ENCODE peak calls at places on chromosome 2, in five cellular contexts. V, O, A, B and C are unnamed samples. For H3K9me3, the result is how much of the 10 kb centered on the place peaks cover.

GRCh38 chr2:43152186-43152585 is 74.2 kb downstream of the ZFP36L2 start:
- DNase-seq in V (no peak), O (no peak), A (no peak), B (no peak), C (no peak)

GRCh38 chr2:108323619-108324018 is 34.9 kb downstream of the SULT1C2 start:
- DNase-seq in V (no peak), O (peak), A (peak), B (no peak), C (no peak)

GRCh38 chr2:130966149-130967019 is 126.9 kb downstream of the FAM168B start:
- DNase-seq in V (no peak), O (no peak), A (no peak), B (no peak), C (no peak)

GRCh38 chr2:160417745-160418397 is 75.7 kb downstream of the RBMS1 start:
- DNase-seq in V (no peak), O (peak), A (peak), B (no peak), C (no peak)

GRCh38 chr2:40304340-40304739 is 147.6 kb downstream of the SLC8A1 start:
- DNase-seq in V (peak), O (no peak), A (peak), B (no peak), C (no peak)

GRCh38 chr2:18630101-18630500 is 40.7 kb upstream of the NT5C1B start:
- DNase-seq in V (no peak), O (peak), A (peak), B (no peak), C (no peak)

GRCh38 chr2:113978524-113979171 is 88.8 kb downstream of the ACTR3 start:
- DNase-seq in V (no peak), O (no peak), A (no peak), B (no peak), C (no peak)

GRCh38 chr2:236306825-236307540 is 42.8 kb upstream of the ASB18 start:
- DNase-seq in V (no peak), O (no peak), A (no peak), B (no peak), C (no peak)

GRCh38 chr2:43707255-43707654 is 31.0 kb upstream of the C1GALT1C1L start:
- DNase-seq in V (peak), O (peak), A (peak), B (no peak), C (no peak)

DNA sequence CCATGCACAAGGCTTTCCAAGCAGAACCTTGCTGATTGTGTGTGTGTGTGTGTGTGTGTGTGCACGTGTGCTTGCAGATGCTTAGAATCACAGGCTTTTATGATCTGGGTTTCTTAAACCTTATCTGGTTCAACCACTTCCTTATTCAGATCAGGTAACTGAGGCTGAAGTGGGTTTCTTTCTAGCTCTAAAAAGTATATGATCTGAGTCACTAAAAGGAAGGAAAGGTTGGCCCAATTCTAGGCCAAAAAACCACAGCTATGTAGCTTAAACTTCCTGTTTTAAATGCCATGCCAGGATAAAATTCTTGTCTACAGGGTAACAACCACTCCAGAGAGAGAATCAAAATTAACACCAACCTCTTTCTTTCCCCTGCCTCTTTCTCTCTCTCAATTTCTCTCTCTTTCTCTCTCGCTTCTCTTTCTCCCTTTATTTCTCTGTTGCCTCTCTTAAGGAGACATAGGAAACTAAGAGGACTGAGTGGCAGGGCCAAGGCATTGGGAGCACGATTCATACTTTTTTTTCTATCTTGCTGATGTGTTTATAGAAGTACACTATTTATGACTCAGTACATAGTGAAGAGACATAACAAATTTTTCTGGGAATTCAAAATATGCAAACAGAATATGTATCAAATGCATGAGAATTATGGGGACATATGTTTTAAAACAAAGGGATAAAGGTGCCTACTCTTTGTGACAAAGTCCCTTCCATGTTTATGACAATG is 140.4 kb downstream of the TRIB2 start:
- DNase-seq in V (no peak), O (peak), A (peak), B (peak), C (peak)
- H3K9me3 ChIP-seq in V (under half), O (under half), A (under half), B (under half), C (under half)

GRCh38 chr2:96116424-96116878 is at the start of gene ADRA2B:
- DNase-seq in V (peak), O (no peak), A (no peak), B (no peak), C (no peak)

GRCh38 chr2:96115631-96116423 is 544 bp downstream of the ADRA2B start:
- DNase-seq in V (peak), O (no peak), A (no peak), B (no peak), C (no peak)

GRCh38 chr2:96118698-96119388 is 2.5 kb upstream of the ADRA2B start:
- DNase-seq in V (peak), O (no peak), A (no peak), B (no peak), C (no peak)

GRCh38 chr2:96117701-96118588 is 1.6 kb upstream of the ADRA2B start:
- DNase-seq in V (peak), O (no peak), A (no peak), B (no peak), C (no peak)

GRCh38 chr2:96116879-96117533 is 635 bp upstream of the ADRA2B start:
- DNase-seq in V (peak), O (peak), A (no peak), B (no peak), C (no peak)
- TF ChIP-seq CTCF in V (peak), O (peak), A (peak), B (no peak), C (peak)

GRCh38 chr2:105397025-105397722 is 1.7 kb downstream of the FHL2 start:
- DNase-seq in V (no peak), O (no peak), A (no peak), B (no peak), C (no peak)
- H3K4me3 ChIP-seq in V (peak), O (peak), A (peak), B (no peak), C (peak)

DNA sequence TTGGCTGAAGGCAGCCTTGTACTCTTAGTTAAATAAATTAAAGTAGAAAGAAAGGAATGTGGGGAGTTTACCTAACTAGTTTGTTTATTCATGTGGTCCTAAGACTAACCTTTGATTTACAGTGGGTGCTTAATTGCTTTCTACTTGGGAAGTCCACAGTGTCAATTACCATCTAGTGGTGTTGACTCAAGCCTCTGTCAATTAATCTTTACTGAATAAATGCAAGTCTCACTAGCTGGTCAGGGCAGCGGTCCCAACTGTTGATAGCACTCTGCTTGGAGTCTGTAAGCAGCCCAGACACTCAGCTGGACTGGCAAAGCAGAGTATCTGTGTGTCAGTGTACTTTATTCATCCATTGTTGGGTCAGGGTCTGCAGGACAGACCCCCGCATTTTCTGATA is 15.8 kb downstream of the ZNF514 start:
- DNase-seq in V (no peak), O (no peak), A (no peak), B (no peak), C (no peak)
- H3K9me3 ChIP-seq in V (half or more), O (half or more), A (under half), B (under half), C (half or more)

GRCh38 chr2:1588994-1589611 is 155.2 kb downstream of the PXDN start:
- DNase-seq in V (no peak), O (peak), A (peak), B (no peak), C (no peak)
- TF ChIP-seq CTCF in V (no peak), O (peak), A (peak), B (no peak), C (no peak)

DNA sequence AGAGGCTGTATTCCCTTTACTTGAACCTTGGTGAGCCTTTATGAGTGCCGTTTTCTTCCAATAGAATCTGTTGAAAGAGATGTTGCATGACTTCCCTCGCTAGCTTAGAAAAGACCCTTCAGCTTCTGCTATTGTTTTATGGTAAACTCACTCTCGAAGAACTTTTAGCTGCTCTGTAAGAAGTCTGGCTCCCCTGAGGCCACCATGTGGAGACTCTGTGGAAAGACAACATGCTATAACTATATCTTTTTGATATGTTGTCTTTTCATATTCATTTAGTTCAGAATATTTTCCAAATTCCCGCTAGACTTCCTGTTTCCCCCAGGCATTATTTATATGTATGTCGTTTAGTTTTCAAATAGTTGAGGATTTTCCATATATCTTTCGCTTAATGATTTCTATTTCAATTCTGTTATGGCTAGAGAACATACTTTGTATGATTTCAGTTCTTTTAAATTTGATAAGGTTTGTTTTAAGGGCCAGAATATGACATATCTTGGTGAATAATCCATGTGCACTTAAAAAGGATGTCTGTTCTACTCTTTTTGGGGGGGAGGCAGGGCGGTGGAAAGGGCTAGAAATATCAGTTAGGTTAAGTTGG is 64.1 kb downstream of the PTPN4 start:
- DNase-seq in V (no peak), O (peak), A (peak), B (peak), C (no peak)
- H3K4me3 ChIP-seq in V (no peak), O (no peak), A (no peak), B (no peak), C (no peak)

GRCh38 chr2:229178117-229178516 is 93.0 kb downstream of the PID1 start:
- DNase-seq in V (no peak), O (no peak), A (no peak), B (no peak), C (no peak)
- H3K9me3 ChIP-seq in V (under half), O (under half), A (under half), B (under half), C (under half)